ENCODE peak calls at places on chromosomes 5 and 9, in eight cellular contexts. O, B, X, U, K, D, P and E are unnamed samples. For H3K4me1, the result is how much of the 10 kb centered on the place peaks cover.

GRCh38 chr9:20630241-20630943 is 8.1 kb upstream of the MLLT3 start:
- DNase-seq in O (no peak), B (no peak), P (no peak), U (no peak), X (no peak), D (no peak), K (no peak), E (no peak)

GRCh38 chr5:131262953-131263541 is 806 bp upstream of the CDC42SE2 start:
- DNase-seq in D (no peak), O (no peak), P (no peak), X (no peak), U (no peak), K (no peak), B (no peak), E (no peak)

GRCh38 chr5:40223884-40224402 is 455.8 kb upstream of the PTGER4 start:
- DNase-seq in B (no peak), X (no peak), K (no peak), U (no peak), D (no peak), P (no peak), O (no peak), E (no peak)

GRCh38 chr9:74511333-74511732 is 14.2 kb downstream of the RORB start:
- DNase-seq in B (no peak), X (no peak), D (no peak), P (no peak), U (no peak), O (no peak), K (no peak), E (no peak)

GRCh38 chr9:127214421-127215265 is 49.9 kb upstream of the GARNL3 start:
- DNase-seq in O (peak), X (peak), K (no peak), P (peak), U (peak), D (no peak), B (peak), E (peak)

GRCh38 chr5:125550237-125550636 is 803.8 kb upstream of the ZNF608 start:
- DNase-seq in X (no peak), O (no peak), B (no peak), P (no peak), D (no peak), U (no peak), K (no peak), E (no peak)

GRCh38 chr5:135466178-135467050 is 14.3 kb upstream of the TIFAB start:
- DNase-seq in U (peak), P (peak), B (peak), X (peak), K (no peak), D (peak), O (peak), E (peak)

GRCh38 chr5:161086456-161086855 is 234.4 kb upstream of the ATP10B start:
- DNase-seq in X (no peak), B (no peak), O (no peak), U (no peak), D (no peak), P (no peak), K (no peak), E (no peak)

GRCh38 chr5:132391870-132392269 is 22.4 kb downstream of the SLC22A5 start:
- DNase-seq in X (no peak), O (no peak), P (no peak), K (peak), B (no peak), U (no peak), D (no peak), E (no peak)

GRCh38 chr9:96382175-96382574 is 1.3 kb downstream of the SLC35D2 start:
- DNase-seq in U (no peak), D (no peak), X (no peak), B (no peak), O (no peak), P (no peak), K (no peak), E (no peak)

GRCh38 chr9:99906403-99907207 is at the start of gene STX17:
- DNase-seq in P (peak), O (peak), X (peak), B (peak), K (peak), U (peak), D (peak), E (peak)

DNA sequence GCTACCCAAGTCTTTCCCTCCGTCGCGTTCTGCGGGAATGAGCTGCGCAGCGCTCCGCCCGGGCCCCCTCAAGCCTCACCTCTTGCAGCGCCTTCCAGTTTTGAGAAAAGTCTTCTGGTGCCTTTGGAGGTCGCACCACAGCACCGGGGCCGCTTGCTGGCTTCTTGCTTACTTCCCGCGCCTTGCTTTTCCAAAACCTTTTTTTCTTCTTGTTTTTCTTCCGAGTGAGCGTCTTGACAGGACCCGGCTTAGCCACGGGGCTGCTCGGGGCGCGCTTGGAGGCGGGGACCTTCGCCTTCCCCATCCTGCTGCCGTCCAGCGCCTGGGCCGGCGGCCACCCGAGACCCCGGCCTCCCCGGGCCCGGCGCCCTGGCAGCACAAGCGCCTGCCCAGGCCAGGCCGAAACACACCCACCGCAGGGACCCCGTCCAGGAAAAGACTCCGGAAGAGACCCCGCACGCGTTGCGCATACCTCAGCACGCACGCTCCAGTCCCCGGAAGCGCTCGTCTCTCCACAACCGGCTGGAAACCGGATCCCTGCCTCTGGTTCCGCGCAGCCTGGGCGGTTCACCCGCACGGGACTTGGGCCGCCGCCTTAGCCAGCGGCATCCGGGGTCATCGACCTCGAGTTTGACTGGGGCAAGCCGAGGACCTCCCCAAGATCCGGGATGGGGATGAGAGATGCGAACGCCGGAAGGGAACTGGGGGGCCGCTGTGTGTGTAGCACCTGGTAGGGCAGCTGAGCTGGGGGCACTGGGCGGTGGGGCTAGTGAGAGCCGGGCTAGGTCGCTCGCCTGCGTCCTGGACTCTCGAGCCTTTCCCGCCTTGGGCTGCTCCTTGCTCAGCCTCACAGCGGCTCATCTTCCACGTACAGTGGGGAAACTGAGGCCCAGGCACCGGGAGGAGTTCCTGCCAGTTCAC is at the start of gene REXO4:
- DNase-seq in K (peak), P (peak), U (peak), B (peak), D (peak), O (peak), X (peak), E (peak)
- TF ChIP-seq POLR2A in K (peak), P (no peak), U (peak), B (peak), D (peak), O (peak), X (peak), E (no peak)

DNA sequence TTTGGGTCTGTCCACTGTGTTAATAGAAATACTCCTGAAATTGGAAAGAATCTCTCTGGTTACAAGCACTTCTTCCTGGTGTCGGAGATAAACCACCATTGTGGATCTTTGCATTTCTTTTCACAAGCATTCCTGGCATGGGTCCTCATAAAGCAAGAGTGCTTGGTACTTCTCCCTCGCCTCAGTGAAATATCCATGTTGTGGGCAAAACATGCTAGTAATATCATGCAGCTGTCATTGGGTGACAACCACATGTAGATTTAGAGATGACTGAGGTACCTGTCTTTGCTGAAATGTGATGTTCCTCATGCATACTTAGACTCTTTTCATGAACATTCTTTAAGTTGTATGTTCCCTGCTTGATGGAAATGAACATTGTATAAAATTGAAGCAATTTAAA is 697.7 kb upstream of the WWC1 start:
- DNase-seq in P (no peak), U (no peak), X (no peak), O (no peak), D (no peak), K (no peak), B (no peak), E (no peak)
- H3K4me1 ChIP-seq in P (under half), U (under half), X (under half), O (under half), D (under half), K (under half), B (under half), E (under half)

GRCh38 chr5:169583424-169584215 is at the start of gene SPDL1:
- DNase-seq in O (peak), K (peak), X (peak), D (peak), P (peak), U (peak), B (peak), E (peak)
- TF ChIP-seq CTCF in O (no peak), K (no peak), X (no peak), D (no peak), P (no peak), U (no peak), B (no peak), E (no peak)

GRCh38 chr9:121298016-121298538 is 30.1 kb downstream of the GSN start:
- DNase-seq in P (no peak), D (no peak), U (no peak), O (peak), B (no peak), X (no peak), K (no peak), E (no peak)

GRCh38 chr9:121300283-121301119 is 32.5 kb downstream of the GSN start:
- DNase-seq in K (no peak), U (no peak), X (no peak), O (no peak), B (no peak), P (no peak), D (no peak), E (no peak)

GRCh38 chr9:121298689-121299112 is 30.7 kb downstream of the GSN start:
- DNase-seq in U (no peak), K (no peak), X (no peak), P (peak), O (peak), B (no peak), D (no peak), E (no peak)

GRCh38 chr9:121299125-121299466 is 31.1 kb downstream of the GSN start:
- DNase-seq in B (no peak), X (no peak), O (peak), U (no peak), K (no peak), P (no peak), D (no peak), E (no peak)

DNA sequence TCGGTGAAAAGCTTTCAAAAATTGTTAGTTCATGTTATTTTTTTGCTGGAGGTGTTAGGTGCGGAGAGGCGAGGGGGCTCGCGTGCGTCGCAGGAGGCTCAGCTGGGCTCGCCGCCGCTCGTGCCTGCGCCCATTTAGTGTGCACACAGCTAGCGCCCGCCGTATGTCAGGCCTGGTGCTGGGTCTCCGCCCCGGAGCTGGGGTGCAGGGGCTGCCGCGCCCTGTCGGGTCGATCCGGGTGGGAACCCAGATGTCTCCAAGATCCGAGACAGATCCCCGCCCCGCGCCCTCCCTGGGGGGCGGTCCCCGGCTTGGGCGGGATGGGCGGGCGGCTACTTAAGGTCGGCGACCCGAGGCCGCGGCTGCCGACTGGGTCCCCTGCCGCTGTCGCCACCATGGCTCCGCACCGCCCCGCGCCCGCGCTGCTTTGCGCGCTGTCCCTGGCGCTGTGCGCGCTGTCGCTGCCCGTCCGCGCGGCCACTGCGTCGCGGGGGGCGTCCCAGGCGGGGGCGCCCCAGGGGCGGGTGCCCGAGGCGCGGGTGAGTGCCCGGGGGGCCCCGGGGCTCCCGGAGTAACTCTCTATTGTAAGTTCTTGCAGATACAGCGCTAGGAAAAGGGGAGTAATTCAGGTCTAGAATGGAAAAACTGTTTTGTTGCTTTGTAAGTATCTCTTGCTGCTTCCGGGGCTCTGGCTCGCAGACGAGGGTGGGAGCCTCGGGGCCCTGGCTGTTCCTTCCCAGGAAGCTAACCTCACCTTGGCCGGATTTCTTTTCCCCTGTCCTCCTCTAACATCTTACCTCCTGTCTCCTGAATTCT is 31.7 kb downstream of the GSN start:
- DNase-seq in X (no peak), K (no peak), D (peak), P (peak), B (peak), U (peak), O (peak), E (no peak)
- TF ChIP-seq POLR2A in X (no peak), K (peak), D (peak), P (no peak), B (peak), U (peak), O (no peak), E (no peak)

DNA sequence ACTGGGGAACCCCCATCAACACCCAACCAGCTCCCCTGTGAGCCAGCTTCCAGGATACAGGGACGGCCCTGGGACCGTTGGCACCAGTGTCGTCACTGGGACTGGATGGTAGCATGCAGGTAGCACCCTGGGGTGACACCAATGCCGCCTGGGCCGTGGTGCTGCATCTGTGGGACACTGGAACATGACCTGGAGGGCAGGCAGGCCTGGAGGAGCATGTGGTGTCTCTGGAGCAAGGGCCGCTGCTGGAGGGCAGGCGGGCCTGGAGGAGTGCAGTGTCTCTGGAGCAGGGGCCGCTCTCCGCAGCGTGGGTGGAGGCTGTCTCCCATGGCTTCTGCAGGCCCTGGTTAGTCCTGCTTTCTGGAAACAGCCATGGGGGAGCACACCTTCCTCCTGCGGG is 13.1 kb downstream of the LPCAT1 start:
- DNase-seq in B (peak), O (peak), D (no peak), K (no peak), X (no peak), U (peak), P (no peak), E (peak)
- H3K4me1 ChIP-seq in B (under half), O (under half), D (under half), K (under half), X (under half), U (under half), P (under half), E (under half)

DNA sequence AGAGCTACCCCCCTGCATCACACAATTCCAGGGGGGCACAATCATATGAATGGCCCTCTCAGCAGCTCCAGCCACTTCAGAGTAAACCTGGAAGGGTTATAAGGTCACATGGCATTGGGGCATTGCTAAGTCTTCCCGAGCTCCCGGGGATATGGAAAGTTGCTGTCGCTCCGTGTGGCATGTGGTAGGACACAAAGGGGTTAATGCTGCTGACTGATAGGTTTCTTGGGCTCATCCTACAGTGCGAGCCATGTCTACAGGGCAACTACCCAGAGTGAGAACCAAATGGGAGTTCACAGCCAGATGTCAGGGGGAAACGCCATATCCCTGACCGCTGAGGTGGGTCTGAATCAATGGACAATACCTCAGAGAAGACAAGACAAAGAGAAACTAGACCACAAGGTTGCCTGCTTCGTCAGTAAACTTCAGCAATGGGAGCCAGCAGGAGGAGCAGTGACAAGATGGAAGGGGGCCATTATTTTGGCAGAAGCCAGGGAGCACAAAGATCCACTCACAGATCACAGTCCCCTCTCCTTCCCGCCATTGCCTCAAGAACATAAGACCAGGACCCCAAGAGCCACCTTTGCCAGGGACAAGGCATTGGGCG is 52.4 kb upstream of the SHISAL2B start:
- DNase-seq in B (no peak), X (peak), O (no peak), P (no peak), K (no peak), U (no peak), D (no peak), E (no peak)
- TF ChIP-seq CTCF in B (no peak), X (no peak), O (no peak), P (no peak), K (no peak), U (no peak), D (no peak), E (no peak)